ENCODE peak calls at places on chromosomes 5 and 9, in nine cellular contexts. One of them, this sample, is unnamed.
A peak's percentile ranks its signal among the peaks of the same experiment; 100 is the strongest.

GRCh38 chr5:172646716-172647285 is 5.7 kb downstream of the NEURL1B start:
- DNase-seq in fibroblast of lung: no peak
- DNase-seq in psoas muscle: no peak
- DNase-seq in pancreas: no peak
- DNase-seq in CD4-positive, alpha-beta T cell: no peak
- DNase-seq in right atrium auricular region: no peak
- DNase-seq in breast epithelium: no peak
- DNase-seq in uterus: peak; percentile 62
- DNase-seq in MM.1S: no peak
- DNase-seq in this sample: no peak

GRCh38 chr5:98769006-98769255 is 4.5 kb upstream of the RGMB start:
- DNase-seq in fibroblast of lung: no peak
- DNase-seq in right atrium auricular region: no peak
- DNase-seq in breast epithelium: peak; percentile 55
- DNase-seq in psoas muscle: peak; percentile 50
- DNase-seq in MM.1S: peak; percentile 17
- DNase-seq in uterus: no peak
- DNase-seq in CD4-positive, alpha-beta T cell: no peak
- DNase-seq in pancreas: no peak
- DNase-seq in this sample: no peak

GRCh38 chr5:93580387-93581100 is 475 bp downstream of the NR2F1-AS1 start:
- DNase-seq in breast epithelium: no peak
- DNase-seq in MM.1S: peak; percentile 18
- DNase-seq in CD4-positive, alpha-beta T cell: no peak
- DNase-seq in uterus: no peak
- DNase-seq in right atrium auricular region: no peak
- DNase-seq in fibroblast of lung: peak; percentile 66
- DNase-seq in psoas muscle: no peak
- DNase-seq in pancreas: no peak
- DNase-seq in this sample: no peak

GRCh38 chr9:35903049-35903448 is 3.0 kb upstream of the HRCT1 start:
- DNase-seq in breast epithelium: no peak
- DNase-seq in fibroblast of lung: peak; percentile 54
- DNase-seq in pancreas: no peak
- DNase-seq in psoas muscle: no peak
- DNase-seq in right atrium auricular region: no peak
- DNase-seq in CD4-positive, alpha-beta T cell: no peak
- DNase-seq in MM.1S: peak; percentile 85
- DNase-seq in uterus: no peak
- DNase-seq in this sample: peak; percentile 36

GRCh38 chr5:54180616-54181015 is 129.8 kb downstream of the ARL15 start:
- DNase-seq in uterus: no peak
- DNase-seq in breast epithelium: no peak
- DNase-seq in fibroblast of lung: peak; percentile 31
- DNase-seq in pancreas: no peak
- DNase-seq in psoas muscle: no peak
- DNase-seq in right atrium auricular region: no peak
- DNase-seq in CD4-positive, alpha-beta T cell: no peak
- DNase-seq in MM.1S: no peak
- DNase-seq in this sample: no peak

GRCh38 chr9:127568971-127569818 is 42.9 kb upstream of the STXBP1 start:
- DNase-seq in right atrium auricular region: no peak
- DNase-seq in pancreas: peak; percentile 87
- DNase-seq in breast epithelium: peak; percentile 85
- DNase-seq in fibroblast of lung: peak; percentile 75
- DNase-seq in CD4-positive, alpha-beta T cell: peak; percentile 75
- DNase-seq in MM.1S: peak; percentile 81
- DNase-seq in uterus: peak; percentile 82
- DNase-seq in psoas muscle: peak; percentile 83
- DNase-seq in this sample: no peak

GRCh38 chr5:168291961-168292782 is 727 bp downstream of the WWC1 start:
- DNase-seq in right atrium auricular region: no peak
- DNase-seq in MM.1S: peak; percentile 50
- DNase-seq in fibroblast of lung: no peak
- DNase-seq in pancreas: peak; percentile 40
- DNase-seq in uterus: no peak
- DNase-seq in CD4-positive, alpha-beta T cell: no peak
- DNase-seq in psoas muscle: no peak
- DNase-seq in breast epithelium: no peak
- DNase-seq in this sample: no peak

GRCh38 chr9:130714586-130715110 is 21.1 kb downstream of the EXOSC2 start:
- DNase-seq in MM.1S: no peak
- DNase-seq in breast epithelium: no peak
- DNase-seq in CD4-positive, alpha-beta T cell: no peak
- DNase-seq in uterus: no peak
- DNase-seq in pancreas: no peak
- DNase-seq in psoas muscle: no peak
- DNase-seq in right atrium auricular region: no peak
- DNase-seq in fibroblast of lung: peak; percentile 28
- DNase-seq in this sample: no peak

GRCh38 chr5:14141764-14142163 is 1.4 kb upstream of the TRIO start:
- DNase-seq in fibroblast of lung: no peak
- DNase-seq in uterus: no peak
- DNase-seq in MM.1S: peak; percentile 32
- DNase-seq in pancreas: no peak
- DNase-seq in breast epithelium: no peak
- DNase-seq in psoas muscle: no peak
- DNase-seq in CD4-positive, alpha-beta T cell: no peak
- DNase-seq in right atrium auricular region: no peak
- DNase-seq in this sample: no peak

GRCh38 chr9:121651295-121652036 is at the start of gene DAB2IP:
- DNase-seq in breast epithelium: no peak
- DNase-seq in psoas muscle: peak; percentile 62
- DNase-seq in uterus: peak; percentile 69
- DNase-seq in MM.1S: no peak
- DNase-seq in CD4-positive, alpha-beta T cell: no peak
- DNase-seq in right atrium auricular region: no peak
- DNase-seq in pancreas: peak; percentile 67
- DNase-seq in fibroblast of lung: peak; percentile 54
- DNase-seq in this sample: no peak

GRCh38 chr9:114108016-114108833 is 9.1 kb upstream of the KIF12 start:
- DNase-seq in CD4-positive, alpha-beta T cell: peak; percentile 8
- DNase-seq in psoas muscle: peak; percentile 71
- DNase-seq in breast epithelium: peak; percentile 77
- DNase-seq in right atrium auricular region: peak; percentile 69
- DNase-seq in MM.1S: peak; percentile 45
- DNase-seq in uterus: peak; percentile 50
- DNase-seq in pancreas: peak; percentile 75
- DNase-seq in fibroblast of lung: peak; percentile 71
- DNase-seq in this sample: no peak

GRCh38 chr5:8473827-8474568 is 605.0 kb downstream of the MTRR start:
- DNase-seq in uterus: no peak
- DNase-seq in breast epithelium: no peak
- DNase-seq in pancreas: no peak
- DNase-seq in right atrium auricular region: no peak
- DNase-seq in psoas muscle: no peak
- DNase-seq in fibroblast of lung: no peak
- DNase-seq in CD4-positive, alpha-beta T cell: no peak
- DNase-seq in MM.1S: no peak
- DNase-seq in this sample: no peak

GRCh38 chr5:8474569-8474930 is 605.6 kb downstream of the MTRR start:
- DNase-seq in uterus: no peak
- DNase-seq in fibroblast of lung: no peak
- DNase-seq in psoas muscle: no peak
- DNase-seq in pancreas: no peak
- DNase-seq in right atrium auricular region: no peak
- DNase-seq in CD4-positive, alpha-beta T cell: no peak
- DNase-seq in breast epithelium: no peak
- DNase-seq in MM.1S: no peak
- DNase-seq in this sample: no peak

GRCh38 chr5:8470489-8470888 is 601.5 kb downstream of the MTRR start:
- DNase-seq in fibroblast of lung: no peak
- DNase-seq in pancreas: no peak
- DNase-seq in psoas muscle: no peak
- DNase-seq in right atrium auricular region: no peak
- DNase-seq in breast epithelium: no peak
- DNase-seq in CD4-positive, alpha-beta T cell: no peak
- DNase-seq in uterus: no peak
- DNase-seq in MM.1S: no peak
- DNase-seq in this sample: no peak

GRCh38 chr5:8478308-8478707 is 609.4 kb downstream of the MTRR start:
- DNase-seq in fibroblast of lung: no peak
- DNase-seq in psoas muscle: no peak
- DNase-seq in breast epithelium: no peak
- DNase-seq in right atrium auricular region: no peak
- DNase-seq in pancreas: no peak
- DNase-seq in MM.1S: no peak
- DNase-seq in CD4-positive, alpha-beta T cell: no peak
- DNase-seq in uterus: no peak
- DNase-seq in this sample: no peak

GRCh38 chr5:8473016-8473415 is 604.1 kb downstream of the MTRR start:
- DNase-seq in psoas muscle: no peak
- DNase-seq in fibroblast of lung: no peak
- DNase-seq in MM.1S: no peak
- DNase-seq in uterus: no peak
- DNase-seq in right atrium auricular region: no peak
- DNase-seq in CD4-positive, alpha-beta T cell: no peak
- DNase-seq in pancreas: no peak
- DNase-seq in breast epithelium: no peak
- DNase-seq in this sample: no peak
- H3K9me3 ChIP-seq in psoas muscle: no peaks in the 10 kb centered on the region
- H3K9me3 ChIP-seq in fibroblast of lung: no peaks in the 10 kb centered on the region
- H3K9me3 ChIP-seq in MM.1S: no peaks in the 10 kb centered on the region
- H3K9me3 ChIP-seq in uterus: no peaks in the 10 kb centered on the region
- H3K9me3 ChIP-seq in right atrium auricular region: no peaks in the 10 kb centered on the region
- H3K9me3 ChIP-seq in CD4-positive, alpha-beta T cell: peaks cover 13% of the 10 kb centered on the region
- H3K9me3 ChIP-seq in pancreas: no peaks in the 10 kb centered on the region
- H3K9me3 ChIP-seq in breast epithelium: peaks cover 4% of the 10 kb centered on the region
- H3K9me3 ChIP-seq in this sample: no peaks in the 10 kb centered on the region

GRCh38 chr9:16821344-16821743 is 49.1 kb downstream of the BNC2 start:
- DNase-seq in right atrium auricular region: no peak
- DNase-seq in uterus: no peak
- DNase-seq in CD4-positive, alpha-beta T cell: no peak
- DNase-seq in pancreas: no peak
- DNase-seq in psoas muscle: no peak
- DNase-seq in fibroblast of lung: no peak
- DNase-seq in breast epithelium: no peak
- DNase-seq in MM.1S: no peak
- DNase-seq in this sample: no peak

GRCh38 chr9:16825971-16826370 is 44.5 kb downstream of the BNC2 start:
- DNase-seq in uterus: no peak
- DNase-seq in psoas muscle: no peak
- DNase-seq in CD4-positive, alpha-beta T cell: no peak
- DNase-seq in MM.1S: no peak
- DNase-seq in fibroblast of lung: peak; percentile 91
- DNase-seq in pancreas: no peak
- DNase-seq in right atrium auricular region: no peak
- DNase-seq in breast epithelium: no peak
- DNase-seq in this sample: no peak

GRCh38 chr9:16828335-16829281 is 41.9 kb downstream of the BNC2 start:
- DNase-seq in uterus: peak; percentile 23
- DNase-seq in breast epithelium: no peak
- DNase-seq in psoas muscle: peak; percentile 32
- DNase-seq in fibroblast of lung: peak; percentile 70
- DNase-seq in CD4-positive, alpha-beta T cell: no peak
- DNase-seq in pancreas: peak; percentile 2
- DNase-seq in right atrium auricular region: no peak
- DNase-seq in MM.1S: no peak
- DNase-seq in this sample: no peak

GRCh38 chr9:16825364-16825763 is 45.1 kb downstream of the BNC2 start:
- DNase-seq in uterus: no peak
- DNase-seq in fibroblast of lung: peak; percentile 45
- DNase-seq in breast epithelium: no peak
- DNase-seq in MM.1S: no peak
- DNase-seq in pancreas: no peak
- DNase-seq in right atrium auricular region: no peak
- DNase-seq in CD4-positive, alpha-beta T cell: no peak
- DNase-seq in psoas muscle: no peak
- DNase-seq in this sample: no peak

GRCh38 chr9:16824545-16825041 is 45.9 kb downstream of the BNC2 start:
- DNase-seq in CD4-positive, alpha-beta T cell: no peak
- DNase-seq in MM.1S: peak; percentile 67
- DNase-seq in pancreas: no peak
- DNase-seq in breast epithelium: peak; percentile 54
- DNase-seq in uterus: no peak
- DNase-seq in psoas muscle: no peak
- DNase-seq in right atrium auricular region: no peak
- DNase-seq in fibroblast of lung: peak; percentile 55
- DNase-seq in this sample: peak; percentile 49
- TF ChIP-seq CTCF in CD4-positive, alpha-beta T cell: no peak
- TF ChIP-seq CTCF in MM.1S: no peak
- TF ChIP-seq CTCF in pancreas: no peak
- TF ChIP-seq CTCF in breast epithelium: no peak
- TF ChIP-seq CTCF in uterus: no peak
- TF ChIP-seq CTCF in psoas muscle: no peak
- TF ChIP-seq CTCF in right atrium auricular region: no peak
- TF ChIP-seq CTCF in fibroblast of lung: no peak
- TF ChIP-seq CTCF in this sample: peak; percentile 34

DNA sequence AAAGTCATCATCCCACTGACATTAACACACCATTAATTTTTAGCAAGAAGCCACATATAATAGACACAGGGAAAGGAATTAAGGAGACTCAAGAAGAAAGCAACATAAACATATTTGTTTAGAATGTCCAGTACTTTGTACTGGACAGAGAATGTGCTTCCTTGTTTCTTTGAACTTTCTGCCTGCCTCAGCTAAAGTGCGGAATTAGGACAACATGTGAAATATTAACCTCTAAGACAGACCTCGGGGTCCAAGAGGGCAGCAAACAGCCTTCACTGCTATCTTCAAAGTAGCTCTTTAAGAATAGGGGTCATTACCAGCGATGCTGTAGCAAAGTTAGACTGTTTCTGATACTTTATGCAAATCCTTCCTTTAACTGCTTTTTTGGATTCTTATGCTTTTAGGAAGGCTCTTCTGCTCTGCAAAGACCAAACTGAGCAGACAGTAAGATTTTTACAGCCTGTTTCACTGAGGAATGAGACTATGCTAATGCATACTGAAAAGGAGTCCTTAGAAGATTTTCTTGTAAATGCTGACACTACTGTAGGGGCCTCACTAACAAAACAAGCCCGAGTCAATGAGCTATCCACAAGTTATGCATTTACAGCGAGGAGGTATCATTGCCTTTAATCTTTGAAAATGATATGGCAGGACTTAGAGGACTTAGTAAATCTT is 23.9 kb downstream of the DAB2 start:
- DNase-seq in right atrium auricular region: no peak
- DNase-seq in fibroblast of lung: peak; percentile 71
- DNase-seq in psoas muscle: no peak
- DNase-seq in pancreas: no peak
- DNase-seq in breast epithelium: no peak
- DNase-seq in uterus: no peak
- DNase-seq in CD4-positive, alpha-beta T cell: no peak
- DNase-seq in MM.1S: no peak
- DNase-seq in this sample: no peak
- H3K27ac ChIP-seq in right atrium auricular region: peak overlapping the region; percentile 78
- H3K27ac ChIP-seq in fibroblast of lung: peak overlapping the region; percentile 91
- H3K27ac ChIP-seq in psoas muscle: peak overlapping the region; percentile 75
- H3K27ac ChIP-seq in pancreas: no peak overlapping the region
- H3K27ac ChIP-seq in breast epithelium: peak overlapping the region; percentile 96
- H3K27ac ChIP-seq in uterus: peak overlapping the region; percentile 88
- H3K27ac ChIP-seq in CD4-positive, alpha-beta T cell: no peak overlapping the region
- H3K27ac ChIP-seq in MM.1S: no peak overlapping the region
- H3K27ac ChIP-seq in this sample: no peak overlapping the region

DNA sequence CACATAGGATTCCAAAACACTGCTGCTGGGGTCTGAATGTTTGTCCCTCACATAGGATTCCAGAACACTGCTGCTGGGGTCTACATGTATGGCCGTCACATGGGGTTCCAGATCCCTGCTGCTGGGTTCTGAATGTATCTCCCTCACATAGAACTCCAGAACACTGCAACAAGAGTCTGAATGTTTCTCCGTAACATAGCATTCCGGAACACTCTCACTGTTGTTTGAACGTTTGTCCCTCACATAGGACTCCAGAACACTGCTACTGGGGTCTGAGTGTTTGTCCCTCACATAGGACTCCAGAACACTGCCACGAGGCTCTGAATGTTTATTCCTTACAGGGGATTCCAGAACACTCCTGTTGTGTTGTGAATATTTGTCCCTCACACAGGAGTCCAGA is 216.8 kb downstream of the FOXD4L6 start:
- DNase-seq in CD4-positive, alpha-beta T cell: no peak
- DNase-seq in fibroblast of lung: no peak
- DNase-seq in MM.1S: no peak
- DNase-seq in uterus: no peak
- DNase-seq in psoas muscle: no peak
- DNase-seq in breast epithelium: no peak
- DNase-seq in right atrium auricular region: no peak
- DNase-seq in pancreas: no peak
- DNase-seq in this sample: no peak
- H3K9me3 ChIP-seq in CD4-positive, alpha-beta T cell: peaks cover 91% of the 10 kb centered on the region
- H3K9me3 ChIP-seq in fibroblast of lung: no peaks in the 10 kb centered on the region
- H3K9me3 ChIP-seq in MM.1S: no peaks in the 10 kb centered on the region
- H3K9me3 ChIP-seq in uterus: peaks cover 95% of the 10 kb centered on the region
- H3K9me3 ChIP-seq in psoas muscle: peaks cover 90% of the 10 kb centered on the region
- H3K9me3 ChIP-seq in breast epithelium: peaks cover 99% of the 10 kb centered on the region
- H3K9me3 ChIP-seq in right atrium auricular region: peaks cover 32% of the 10 kb centered on the region
- H3K9me3 ChIP-seq in pancreas: peaks cover 16% of the 10 kb centered on the region
- H3K9me3 ChIP-seq in this sample: peaks cover 18% of the 10 kb centered on the region